ENCODE peak calls at places on chromosomes 11 and 22, in ten cellular contexts. H is AG09319; R is NCI-H1092 treated with DMSO at 0.1 percent for 48 hours; U is cardiac muscle cell; L is endothelial cell; K is stimulated activated CD4-positive, alpha-beta T cell treated with anti-CD3 and anti-CD28 coated beads, Interleukin-4, amount 100 ng/mL, for 48 hours; B is ascending aorta; W is neural crest cell; I is mesendoderm; Y is activated CD8-positive, alpha-beta memory T cell treated with anti-CD3 and anti-CD28 coated beads for 48 hours. M is an unnamed sample.

GRCh38 chr11:79264284-79264683 is 176.5 kb downstream of the TENM4 start:
- DNase-seq in I (no peak), H (no peak), Y (no peak), W (no peak), L (no peak), R (no peak), K (no peak), B (no peak), U (peak; percentile 50), M (no peak)

GRCh38 chr11:130629039-130629438 is 180.6 kb downstream of the ADAMTS15 start:
- DNase-seq in W (no peak), L (no peak), R (no peak), H (no peak), I (no peak), B (no peak), U (no peak), Y (no peak), K (no peak), M (no peak)

GRCh38 chr11:125833016-125833415 is at the start of gene PATE4:
- DNase-seq in H (no peak), K (no peak), L (no peak), Y (no peak), R (no peak), B (no peak), U (no peak), W (no peak), I (no peak), M (no peak)

GRCh38 chr22:47599753-47600152 is 837.3 kb downstream of the TBC1D22A start:
- DNase-seq in H (no peak), B (no peak), W (no peak), K (no peak), I (no peak), Y (no peak), R (no peak), U (no peak), L (no peak), M (no peak)

GRCh38 chr11:19701421-19701820 is 11.2 kb upstream of the NAV2 start:
- DNase-seq in W (no peak), L (no peak), U (no peak), B (no peak), I (no peak), H (no peak), Y (no peak), K (no peak), R (no peak), M (no peak)

GRCh38 chr11:77046060-77046501 is 11.9 kb downstream of the B3GNT6 start:
- DNase-seq in W (peak; percentile 66), K (peak; percentile 52), L (peak; percentile 77), R (peak; percentile 39), H (no peak), I (peak; percentile 56), U (peak; percentile 25), B (no peak), Y (no peak), M (no peak)

GRCh38 chr22:32850591-32851517 is 49.3 kb downstream of the TIMP3 start:
- DNase-seq in L (no peak), I (no peak), R (no peak), U (peak; percentile 64), H (no peak), K (no peak), Y (no peak), B (peak; percentile 58), W (no peak), M (no peak)

GRCh38 chr11:23502821-23503220 is 642.5 kb upstream of the CCDC179 start:
- DNase-seq in U (no peak), L (no peak), Y (no peak), R (no peak), K (no peak), H (no peak), W (no peak), B (no peak), I (peak; percentile 4), M (peak; percentile 1)

GRCh38 chr11:70530629-70531185 is 132.4 kb downstream of the CTTN start:
- DNase-seq in L (no peak), R (no peak), I (no peak), H (no peak), K (no peak), W (no peak), Y (no peak), U (no peak), B (no peak), M (no peak)

GRCh38 chr11:46108752-46109151 is 12.5 kb downstream of the PHF21A start:
- DNase-seq in K (no peak), B (no peak), I (no peak), L (no peak), R (no peak), Y (no peak), W (no peak), H (no peak), U (no peak), M (no peak)

GRCh38 chr11:43941257-43941879 is 1.1 kb upstream of the C11orf96 start:
- DNase-seq in U (peak; percentile 48), L (no peak), H (no peak), I (no peak), W (no peak), Y (no peak), B (no peak), K (no peak), R (no peak), M (no peak)

GRCh38 chr11:99565333-99565732 is 544.6 kb downstream of the CNTN5 start:
- DNase-seq in B (no peak), L (no peak), K (no peak), H (no peak), Y (no peak), U (no peak), I (no peak), W (no peak), R (no peak), M (no peak)

GRCh38 chr11:2576116-2576515 is 123.7 kb downstream of the KCNQ1OT1 start:
- DNase-seq in U (no peak), L (no peak), W (no peak), R (no peak), H (no peak), Y (no peak), B (peak; percentile 4), K (no peak), I (no peak), M (no peak)

GRCh38 chr22:37896181-37896592 is 9.9 kb upstream of the MICALL1 start:
- DNase-seq in H (no peak), B (no peak), L (peak; percentile 48), R (no peak), Y (no peak), I (peak; percentile 87), U (peak; percentile 51), W (no peak), K (no peak), M (no peak)

GRCh38 chr11:79485694-79486093 is 44.9 kb upstream of the TENM4 start:
- DNase-seq in H (no peak), U (no peak), K (no peak), R (no peak), W (no peak), B (no peak), Y (no peak), I (peak; percentile 49), L (no peak), M (no peak)

GRCh38 chr22:40334060-40334459 is 12.2 kb upstream of the ADSL start:
- DNase-seq in R (no peak), U (no peak), Y (no peak), I (no peak), W (no peak), K (no peak), H (no peak), L (no peak), B (no peak), M (no peak)

GRCh38 chr11:117629891-117630538 is 167.0 kb downstream of the DSCAML1 start:
- DNase-seq in L (no peak), Y (no peak), U (no peak), K (no peak), W (no peak), I (no peak), H (no peak), B (no peak), R (no peak), M (no peak)

GRCh38 chr11:31643831-31644230 is 134.3 kb downstream of the ELP4 start:
- DNase-seq in Y (no peak), B (no peak), I (no peak), U (peak; percentile 42), H (no peak), R (no peak), L (no peak), K (no peak), W (no peak), M (peak; percentile 6)

GRCh38 chr22:41215409-41215808 is 10.3 kb downstream of the L3MBTL2 start:
- DNase-seq in W (no peak), H (no peak), I (no peak), L (no peak), R (no peak), Y (no peak), U (no peak), B (no peak), K (no peak), M (no peak)

GRCh38 chr22:47213571-47214230 is 451.3 kb downstream of the TBC1D22A start:
- DNase-seq in K (peak; percentile 49), W (no peak), H (no peak), U (peak; percentile 16), R (no peak), Y (peak; percentile 27), B (no peak), L (no peak), I (peak; percentile 32), M (no peak)

GRCh38 chr11:35077709-35078695 is 61.0 kb upstream of the CD44 start:
- DNase-seq in L (no peak), I (no peak), H (no peak), W (no peak), U (no peak), B (no peak), Y (no peak), K (no peak), R (no peak), M (no peak)

M was measured in smooth muscle cell of the brain vasculature.